ENCODE peak calls at places on chromosomes 11 and 22, in six cellular contexts. One of them, this sample, is unnamed.
A peak's percentile ranks its signal among the peaks of the same experiment; 100 is the strongest.

GRCh38 chr22:19691721-19692341 is 22.5 kb upstream of the SEPTIN5 start:
- DNase-seq in neuronal stem cell: no peak
- DNase-seq in IMR-90: peak; percentile 61
- DNase-seq in mesenchymal stem cell: peak; percentile 82
- DNase-seq in H1: no peak
- DNase-seq in trophoblast cell: peak; percentile 83
- DNase-seq in this sample: peak; percentile 83

GRCh38 chr11:57444362-57445074 is 15.8 kb upstream of the RTN4RL2 start:
- DNase-seq in IMR-90: no peak
- DNase-seq in neuronal stem cell: no peak
- DNase-seq in H1: no peak
- DNase-seq in trophoblast cell: peak; percentile 76
- DNase-seq in mesenchymal stem cell: no peak
- DNase-seq in this sample: no peak

GRCh38 chr11:10856689-10857603 is 907 bp downstream of the ZBED5 start:
- DNase-seq in trophoblast cell: peak; percentile 64
- DNase-seq in mesenchymal stem cell: peak; percentile 53
- DNase-seq in neuronal stem cell: peak; percentile 44
- DNase-seq in H1: no peak
- DNase-seq in IMR-90: peak; percentile 28
- DNase-seq in this sample: peak; percentile 86

GRCh38 chr22:27507066-27507715 is 294.4 kb downstream of the MN1 start:
- DNase-seq in neuronal stem cell: no peak
- DNase-seq in IMR-90: no peak
- DNase-seq in mesenchymal stem cell: no peak
- DNase-seq in H1: no peak
- DNase-seq in trophoblast cell: no peak
- DNase-seq in this sample: no peak

GRCh38 chr22:24807284-24807950 is 1.4 kb downstream of the SGSM1 start:
- DNase-seq in IMR-90: no peak
- DNase-seq in mesenchymal stem cell: peak; percentile 37
- DNase-seq in H1: no peak
- DNase-seq in neuronal stem cell: no peak
- DNase-seq in trophoblast cell: no peak
- DNase-seq in this sample: peak; percentile 42

GRCh38 chr11:22752908-22753310 is 76.7 kb downstream of the SVIP start:
- DNase-seq in H1: no peak
- DNase-seq in mesenchymal stem cell: no peak
- DNase-seq in trophoblast cell: no peak
- DNase-seq in IMR-90: no peak
- DNase-seq in neuronal stem cell: no peak
- DNase-seq in this sample: no peak

GRCh38 chr11:47616726-47617416 is 22.7 kb upstream of the C1QTNF4 start:
- DNase-seq in neuronal stem cell: no peak
- DNase-seq in mesenchymal stem cell: peak; percentile 85
- DNase-seq in H1: no peak
- DNase-seq in IMR-90: peak; percentile 85
- DNase-seq in trophoblast cell: no peak
- DNase-seq in this sample: peak; percentile 75

GRCh38 chr11:66862559-66863037 is 5.7 kb downstream of the LRFN4 start:
- DNase-seq in trophoblast cell: no peak
- DNase-seq in mesenchymal stem cell: no peak
- DNase-seq in IMR-90: no peak
- DNase-seq in H1: no peak
- DNase-seq in neuronal stem cell: no peak
- DNase-seq in this sample: no peak

GRCh38 chr22:47795477-47796127 is 1033.2 kb downstream of the TBC1D22A start:
- DNase-seq in H1: peak; percentile 46
- DNase-seq in trophoblast cell: no peak
- DNase-seq in neuronal stem cell: no peak
- DNase-seq in IMR-90: no peak
- DNase-seq in mesenchymal stem cell: no peak
- DNase-seq in this sample: peak; percentile 48

GRCh38 chr22:46148336-46148735 is 2.0 kb upstream of the PPARA start:
- DNase-seq in H1: no peak
- DNase-seq in neuronal stem cell: no peak
- DNase-seq in trophoblast cell: no peak
- DNase-seq in IMR-90: no peak
- DNase-seq in mesenchymal stem cell: no peak
- DNase-seq in this sample: no peak

GRCh38 chr22:27857441-27857840 is 55.9 kb upstream of the MN1 start:
- DNase-seq in neuronal stem cell: no peak
- DNase-seq in trophoblast cell: no peak
- DNase-seq in mesenchymal stem cell: no peak
- DNase-seq in H1: no peak
- DNase-seq in IMR-90: peak; percentile 72
- DNase-seq in this sample: no peak

GRCh38 chr11:122637538-122637937 is 18.0 kb upstream of the UBASH3B start:
- DNase-seq in neuronal stem cell: no peak
- DNase-seq in mesenchymal stem cell: no peak
- DNase-seq in H1: no peak
- DNase-seq in IMR-90: no peak
- DNase-seq in trophoblast cell: no peak
- DNase-seq in this sample: no peak

GRCh38 chr22:28247667-28248363 is 328.8 kb upstream of the PITPNB start:
- DNase-seq in neuronal stem cell: no peak
- DNase-seq in trophoblast cell: no peak
- DNase-seq in mesenchymal stem cell: no peak
- DNase-seq in H1: no peak
- DNase-seq in IMR-90: no peak
- DNase-seq in this sample: peak; percentile 64

GRCh38 chr22:43887391-43887790 is 4.4 kb downstream of the PNPLA5 start:
- DNase-seq in H1: no peak
- DNase-seq in trophoblast cell: no peak
- DNase-seq in mesenchymal stem cell: no peak
- DNase-seq in neuronal stem cell: no peak
- DNase-seq in IMR-90: no peak
- DNase-seq in this sample: no peak

GRCh38 chr22:43289976-43290663 is 53.1 kb downstream of the SCUBE1 start:
- DNase-seq in H1: no peak
- DNase-seq in neuronal stem cell: no peak
- DNase-seq in mesenchymal stem cell: peak; percentile 56
- DNase-seq in IMR-90: peak; percentile 11
- DNase-seq in trophoblast cell: no peak
- DNase-seq in this sample: no peak

GRCh38 chr11:128365044-128365443 is 222.3 kb downstream of the ETS1 start:
- DNase-seq in IMR-90: peak; percentile 85
- DNase-seq in H1: no peak
- DNase-seq in mesenchymal stem cell: peak; percentile 74
- DNase-seq in neuronal stem cell: peak; percentile 32
- DNase-seq in trophoblast cell: peak; percentile 14
- DNase-seq in this sample: peak; percentile 39

DNA sequence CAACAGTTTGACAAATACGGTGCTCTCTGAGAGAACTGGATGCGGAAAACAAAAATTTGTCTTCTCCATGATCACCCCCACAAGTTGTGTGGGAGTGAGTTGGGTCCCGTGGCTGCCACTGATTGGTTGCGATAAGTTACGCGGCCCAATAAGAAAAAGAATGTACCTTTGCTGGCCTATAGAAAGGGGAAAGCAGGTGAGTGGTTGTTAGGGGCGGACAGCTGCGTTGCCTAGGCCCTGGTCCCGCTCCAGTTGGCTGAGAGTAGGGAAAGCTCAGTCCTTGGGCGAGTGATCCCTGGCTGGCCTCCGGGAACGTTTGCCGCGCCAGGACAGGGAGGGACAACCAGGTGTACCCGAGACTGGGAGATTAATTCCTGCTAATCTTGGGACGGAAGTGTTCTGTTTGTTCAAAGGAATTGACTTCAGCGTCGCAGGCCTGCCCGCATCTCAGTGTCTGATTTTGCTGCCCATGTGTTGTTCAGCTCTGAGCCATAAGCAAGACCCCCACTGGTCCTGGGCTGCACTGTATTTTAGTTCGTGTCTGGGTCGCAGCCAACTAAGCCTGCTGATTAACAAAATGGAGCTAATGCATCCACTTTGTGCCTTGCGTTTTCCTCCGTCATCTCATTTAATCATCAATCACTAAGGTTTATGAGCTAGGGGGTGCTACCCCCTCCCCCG is 773 bp upstream of the SYVN1 start:
- DNase-seq in mesenchymal stem cell: peak; percentile 98
- DNase-seq in neuronal stem cell: peak; percentile 92
- DNase-seq in IMR-90: peak; percentile 97
- DNase-seq in trophoblast cell: peak; percentile 95
- DNase-seq in H1: peak; percentile 88
- DNase-seq in this sample: peak; percentile 99
- H2BK5ac ChIP-seq in mesenchymal stem cell: peak overlapping the region; percentile 92
- H2BK5ac ChIP-seq in neuronal stem cell: peak overlapping the region; percentile 99
- H2BK5ac ChIP-seq in IMR-90: peak overlapping the region; percentile 98
- H2BK5ac ChIP-seq in trophoblast cell: no peak overlapping the region
- H2BK5ac ChIP-seq in H1: peak overlapping the region; percentile 100
- H2BK5ac ChIP-seq in this sample: peak overlapping the region; percentile 80

DNA sequence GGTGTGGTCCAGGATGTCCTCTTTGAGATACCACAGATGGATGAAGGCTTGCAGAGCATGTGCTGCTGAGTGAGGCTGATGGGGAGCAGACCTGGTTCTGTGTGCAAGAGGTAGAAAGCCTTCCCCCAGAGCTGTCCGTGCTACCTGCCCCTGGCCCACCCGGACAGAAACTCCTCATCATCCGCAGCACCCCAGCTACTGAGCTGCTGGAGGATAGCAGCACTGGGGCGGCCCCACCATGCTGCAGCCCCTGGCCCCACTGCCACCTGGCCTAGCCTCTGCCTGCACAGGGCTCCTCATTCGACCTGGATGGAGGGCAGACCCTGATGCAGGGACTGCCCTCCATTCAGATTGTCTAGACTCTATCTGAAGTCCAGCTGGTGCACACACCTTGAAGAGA is 50.5 kb downstream of the NCAPD3 start:
- DNase-seq in mesenchymal stem cell: no peak
- DNase-seq in trophoblast cell: no peak
- DNase-seq in IMR-90: no peak
- DNase-seq in H1: no peak
- DNase-seq in neuronal stem cell: no peak
- DNase-seq in this sample: no peak
- H3K36me3 ChIP-seq in mesenchymal stem cell: peaks cover 36% of the 10 kb centered on the region
- H3K36me3 ChIP-seq in trophoblast cell: peaks cover 24% of the 10 kb centered on the region
- H3K36me3 ChIP-seq in IMR-90: peaks cover 22% of the 10 kb centered on the region
- H3K36me3 ChIP-seq in H1: peaks cover 98% of the 10 kb centered on the region
- H3K36me3 ChIP-seq in neuronal stem cell: peaks cover 61% of the 10 kb centered on the region
- H3K36me3 ChIP-seq in this sample: peaks cover 35% of the 10 kb centered on the region

GRCh38 chr11:76444065-76444383 is 794 bp upstream of the EMSY start:
- DNase-seq in H1: no peak
- DNase-seq in IMR-90: no peak
- DNase-seq in mesenchymal stem cell: no peak
- DNase-seq in neuronal stem cell: no peak
- DNase-seq in trophoblast cell: no peak
- DNase-seq in this sample: no peak

GRCh38 chr11:76445122-76446084 is 585 bp downstream of the EMSY start:
- DNase-seq in neuronal stem cell: peak; percentile 88
- DNase-seq in IMR-90: peak; percentile 90
- DNase-seq in mesenchymal stem cell: peak; percentile 98
- DNase-seq in H1: peak; percentile 78
- DNase-seq in trophoblast cell: peak; percentile 85
- DNase-seq in this sample: peak; percentile 98

GRCh38 chr11:76448506-76448905 is 3.7 kb downstream of the EMSY start:
- DNase-seq in neuronal stem cell: no peak
- DNase-seq in H1: no peak
- DNase-seq in IMR-90: no peak
- DNase-seq in mesenchymal stem cell: no peak
- DNase-seq in trophoblast cell: no peak
- DNase-seq in this sample: no peak

GRCh38 chr11:76443254-76443935 is 1.4 kb upstream of the EMSY start:
- DNase-seq in IMR-90: no peak
- DNase-seq in H1: no peak
- DNase-seq in mesenchymal stem cell: peak; percentile 68
- DNase-seq in trophoblast cell: no peak
- DNase-seq in neuronal stem cell: no peak
- DNase-seq in this sample: no peak

GRCh38 chr11:76444384-76445121 is at the start of gene EMSY:
- DNase-seq in mesenchymal stem cell: peak; percentile 100
- DNase-seq in H1: peak; percentile 89
- DNase-seq in neuronal stem cell: peak; percentile 99
- DNase-seq in trophoblast cell: peak; percentile 97
- DNase-seq in IMR-90: peak; percentile 100
- DNase-seq in this sample: peak; percentile 100
- H2BK5ac ChIP-seq in mesenchymal stem cell: peak within 1 kb of the TSS; percentile 3
- H2BK5ac ChIP-seq in H1: peak within 1 kb of the TSS; percentile 99
- H2BK5ac ChIP-seq in neuronal stem cell: peak within 1 kb of the TSS; percentile 99
- H2BK5ac ChIP-seq in trophoblast cell: peak within 1 kb of the TSS; percentile 78
- H2BK5ac ChIP-seq in IMR-90: peak within 1 kb of the TSS; percentile 66
- H2BK5ac ChIP-seq in this sample: peak within 1 kb of the TSS; percentile 48

DNA sequence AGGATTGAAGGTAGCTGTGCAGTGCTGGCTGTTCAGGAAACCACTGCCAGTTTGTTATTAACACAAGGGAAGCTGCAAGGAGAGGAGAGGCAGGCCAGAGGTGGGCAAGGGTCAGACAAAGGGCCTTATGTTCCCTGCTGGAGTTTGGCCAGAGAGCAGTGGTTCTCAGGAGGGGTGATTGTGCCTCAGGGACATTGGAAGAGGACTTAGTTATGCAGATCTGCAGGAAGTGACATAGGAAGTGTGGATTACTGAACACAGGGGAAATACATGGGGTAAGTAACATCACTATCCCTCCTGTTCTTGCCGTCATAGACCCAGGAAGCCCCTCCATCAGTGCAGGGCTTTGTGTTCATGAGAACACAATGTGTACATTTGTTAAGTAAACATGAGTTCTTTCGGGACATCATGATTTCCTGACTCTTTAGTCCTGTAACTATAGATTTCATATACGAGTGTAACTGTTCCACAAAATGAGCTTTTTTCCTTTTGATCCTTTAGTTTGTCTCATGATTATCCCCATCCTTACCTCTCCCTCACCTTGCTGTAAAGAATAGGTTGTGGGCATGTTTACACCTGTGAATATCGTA is 5.9 kb downstream of the SRRD start:
- DNase-seq in mesenchymal stem cell: no peak
- DNase-seq in H1: no peak
- DNase-seq in neuronal stem cell: no peak
- DNase-seq in trophoblast cell: no peak
- DNase-seq in IMR-90: no peak
- DNase-seq in this sample: no peak
- H3K36me3 ChIP-seq in mesenchymal stem cell: peaks cover 26% of the 10 kb centered on the region
- H3K36me3 ChIP-seq in H1: peaks cover 62% of the 10 kb centered on the region
- H3K36me3 ChIP-seq in neuronal stem cell: peaks cover 36% of the 10 kb centered on the region
- H3K36me3 ChIP-seq in trophoblast cell: peaks cover 30% of the 10 kb centered on the region
- H3K36me3 ChIP-seq in IMR-90: peaks cover 45% of the 10 kb centered on the region
- H3K36me3 ChIP-seq in this sample: peaks cover 34% of the 10 kb centered on the region

GRCh38 chr22:23552573-23552972 is 27.5 kb downstream of the IGLL1 start:
- DNase-seq in neuronal stem cell: no peak
- DNase-seq in mesenchymal stem cell: no peak
- DNase-seq in H1: no peak
- DNase-seq in trophoblast cell: no peak
- DNase-seq in IMR-90: no peak
- DNase-seq in this sample: no peak

GRCh38 chr22:23550049-23550650 is 29.9 kb downstream of the IGLL1 start:
- DNase-seq in trophoblast cell: no peak
- DNase-seq in neuronal stem cell: no peak
- DNase-seq in IMR-90: no peak
- DNase-seq in H1: no peak
- DNase-seq in mesenchymal stem cell: no peak
- DNase-seq in this sample: no peak

GRCh38 chr22:23553438-23553837 is 26.7 kb downstream of the IGLL1 start:
- DNase-seq in IMR-90: no peak
- DNase-seq in H1: no peak
- DNase-seq in mesenchymal stem cell: no peak
- DNase-seq in neuronal stem cell: no peak
- DNase-seq in trophoblast cell: no peak
- DNase-seq in this sample: no peak

GRCh38 chr22:23549198-23549595 is 30.9 kb downstream of the IGLL1 start:
- DNase-seq in IMR-90: no peak
- DNase-seq in H1: no peak
- DNase-seq in trophoblast cell: no peak
- DNase-seq in neuronal stem cell: no peak
- DNase-seq in mesenchymal stem cell: no peak
- DNase-seq in this sample: no peak

GRCh38 chr22:23551385-23551784 is 28.7 kb downstream of the IGLL1 start:
- DNase-seq in mesenchymal stem cell: no peak
- DNase-seq in IMR-90: no peak
- DNase-seq in neuronal stem cell: no peak
- DNase-seq in H1: no peak
- DNase-seq in trophoblast cell: no peak
- DNase-seq in this sample: no peak
- H2BK5ac ChIP-seq in mesenchymal stem cell: no peak overlapping the region
- H2BK5ac ChIP-seq in IMR-90: peak overlapping the region; percentile 13
- H2BK5ac ChIP-seq in neuronal stem cell: no peak overlapping the region
- H2BK5ac ChIP-seq in H1: no peak overlapping the region
- H2BK5ac ChIP-seq in trophoblast cell: no peak overlapping the region
- H2BK5ac ChIP-seq in this sample: no peak overlapping the region